ENCODE peak calls at places on chromosomes 7 and 10, in six cellular contexts. One of them, this sample, is unnamed.
A peak's percentile ranks its signal among the peaks of the same experiment; 100 is the strongest.

GRCh38 chr10:124864421-124865193 is 63.0 kb downstream of the ABRAXAS2 start:
- DNase-seq in anterior cingulate cortex: no peak
- DNase-seq in WERI-Rb-1: no peak
- DNase-seq in SHP77: no peak
- DNase-seq in activated CD8-positive, alpha-beta memory T cell treated with anti-CD3 and anti-CD28 coated beads, Interleukin-2, amount 50 U/mL, for 48 hours: no peak
- DNase-seq in MV-4-11: no peak
- DNase-seq in this sample: peak; percentile 83

GRCh38 chr7:41640487-41640886 is 62.4 kb downstream of the INHBA start:
- DNase-seq in anterior cingulate cortex: no peak
- DNase-seq in WERI-Rb-1: no peak
- DNase-seq in SHP77: no peak
- DNase-seq in activated CD8-positive, alpha-beta memory T cell treated with anti-CD3 and anti-CD28 coated beads, Interleukin-2, amount 50 U/mL, for 48 hours: no peak
- DNase-seq in MV-4-11: no peak
- DNase-seq in this sample: no peak

GRCh38 chr7:30116771-30117170 is 18.0 kb upstream of the MTURN start:
- DNase-seq in anterior cingulate cortex: peak; percentile 26
- DNase-seq in WERI-Rb-1: no peak
- DNase-seq in SHP77: no peak
- DNase-seq in activated CD8-positive, alpha-beta memory T cell treated with anti-CD3 and anti-CD28 coated beads, Interleukin-2, amount 50 U/mL, for 48 hours: no peak
- DNase-seq in MV-4-11: peak; percentile 51
- DNase-seq in this sample: no peak

GRCh38 chr10:84296071-84296981 is 32.1 kb upstream of the CCSER2 start:
- DNase-seq in anterior cingulate cortex: no peak
- DNase-seq in WERI-Rb-1: no peak
- DNase-seq in SHP77: no peak
- DNase-seq in activated CD8-positive, alpha-beta memory T cell treated with anti-CD3 and anti-CD28 coated beads, Interleukin-2, amount 50 U/mL, for 48 hours: no peak
- DNase-seq in MV-4-11: peak; percentile 65
- DNase-seq in this sample: no peak

GRCh38 chr10:123750901-123751300 is 84.7 kb downstream of the GPR26 start:
- DNase-seq in anterior cingulate cortex: no peak
- DNase-seq in WERI-Rb-1: no peak
- DNase-seq in SHP77: no peak
- DNase-seq in activated CD8-positive, alpha-beta memory T cell treated with anti-CD3 and anti-CD28 coated beads, Interleukin-2, amount 50 U/mL, for 48 hours: no peak
- DNase-seq in MV-4-11: no peak
- DNase-seq in this sample: no peak

GRCh38 chr7:28855538-28856217 is 102.5 kb downstream of the TRIL start:
- DNase-seq in anterior cingulate cortex: no peak
- DNase-seq in WERI-Rb-1: no peak
- DNase-seq in SHP77: no peak
- DNase-seq in activated CD8-positive, alpha-beta memory T cell treated with anti-CD3 and anti-CD28 coated beads, Interleukin-2, amount 50 U/mL, for 48 hours: no peak
- DNase-seq in MV-4-11: no peak
- DNase-seq in this sample: peak; percentile 16

GRCh38 chr10:121375201-121375600 is 223.0 kb downstream of the FGFR2 start:
- DNase-seq in anterior cingulate cortex: no peak
- DNase-seq in WERI-Rb-1: no peak
- DNase-seq in SHP77: no peak
- DNase-seq in activated CD8-positive, alpha-beta memory T cell treated with anti-CD3 and anti-CD28 coated beads, Interleukin-2, amount 50 U/mL, for 48 hours: no peak
- DNase-seq in MV-4-11: no peak
- DNase-seq in this sample: no peak

GRCh38 chr10:70715853-70716795 is 43.8 kb downstream of the ADAMTS14 start:
- DNase-seq in anterior cingulate cortex: no peak
- DNase-seq in WERI-Rb-1: no peak
- DNase-seq in SHP77: peak; percentile 0
- DNase-seq in activated CD8-positive, alpha-beta memory T cell treated with anti-CD3 and anti-CD28 coated beads, Interleukin-2, amount 50 U/mL, for 48 hours: no peak
- DNase-seq in MV-4-11: peak; percentile 89
- DNase-seq in this sample: no peak

GRCh38 chr10:613217-613616 is 76.3 kb downstream of the DIP2C start:
- DNase-seq in anterior cingulate cortex: no peak
- DNase-seq in WERI-Rb-1: no peak
- DNase-seq in SHP77: no peak
- DNase-seq in activated CD8-positive, alpha-beta memory T cell treated with anti-CD3 and anti-CD28 coated beads, Interleukin-2, amount 50 U/mL, for 48 hours: no peak
- DNase-seq in MV-4-11: no peak
- DNase-seq in this sample: peak; percentile 95

GRCh38 chr10:119803264-119803663 is 69.4 kb downstream of the MCMBP start:
- DNase-seq in anterior cingulate cortex: no peak
- DNase-seq in WERI-Rb-1: no peak
- DNase-seq in SHP77: no peak
- DNase-seq in activated CD8-positive, alpha-beta memory T cell treated with anti-CD3 and anti-CD28 coated beads, Interleukin-2, amount 50 U/mL, for 48 hours: no peak
- DNase-seq in MV-4-11: no peak
- DNase-seq in this sample: no peak

GRCh38 chr7:107387573-107388219 is 82.2 kb upstream of the GPR22 start:
- DNase-seq in anterior cingulate cortex: no peak
- DNase-seq in WERI-Rb-1: no peak
- DNase-seq in SHP77: no peak
- DNase-seq in activated CD8-positive, alpha-beta memory T cell treated with anti-CD3 and anti-CD28 coated beads, Interleukin-2, amount 50 U/mL, for 48 hours: no peak
- DNase-seq in MV-4-11: no peak
- DNase-seq in this sample: no peak

GRCh38 chr7:81211617-81212016 is 292.8 kb upstream of the SEMA3C start:
- DNase-seq in anterior cingulate cortex: no peak
- DNase-seq in WERI-Rb-1: no peak
- DNase-seq in SHP77: no peak
- DNase-seq in activated CD8-positive, alpha-beta memory T cell treated with anti-CD3 and anti-CD28 coated beads, Interleukin-2, amount 50 U/mL, for 48 hours: no peak
- DNase-seq in MV-4-11: no peak
- DNase-seq in this sample: no peak

GRCh38 chr7:110386006-110386405 is 704.9 kb upstream of the LRRN3 start:
- DNase-seq in anterior cingulate cortex: no peak
- DNase-seq in WERI-Rb-1: no peak
- DNase-seq in SHP77: no peak
- DNase-seq in activated CD8-positive, alpha-beta memory T cell treated with anti-CD3 and anti-CD28 coated beads, Interleukin-2, amount 50 U/mL, for 48 hours: no peak
- DNase-seq in MV-4-11: no peak
- DNase-seq in this sample: no peak

GRCh38 chr7:1975581-1975980 is 257.2 kb downstream of the MAD1L1 start:
- DNase-seq in anterior cingulate cortex: no peak
- DNase-seq in WERI-Rb-1: no peak
- DNase-seq in SHP77: no peak
- DNase-seq in activated CD8-positive, alpha-beta memory T cell treated with anti-CD3 and anti-CD28 coated beads, Interleukin-2, amount 50 U/mL, for 48 hours: no peak
- DNase-seq in MV-4-11: no peak
- DNase-seq in this sample: no peak

GRCh38 chr7:139631520-139632031 is 108.1 kb downstream of the CLEC2L start:
- DNase-seq in anterior cingulate cortex: no peak
- DNase-seq in WERI-Rb-1: no peak
- DNase-seq in SHP77: no peak
- DNase-seq in activated CD8-positive, alpha-beta memory T cell treated with anti-CD3 and anti-CD28 coated beads, Interleukin-2, amount 50 U/mL, for 48 hours: no peak
- DNase-seq in MV-4-11: no peak
- DNase-seq in this sample: no peak

GRCh38 chr7:157339777-157340677 is 3.2 kb downstream of the DNAJB6 start:
- DNase-seq in anterior cingulate cortex: peak; percentile 36
- DNase-seq in WERI-Rb-1: peak; percentile 54
- DNase-seq in SHP77: peak; percentile 46
- DNase-seq in activated CD8-positive, alpha-beta memory T cell treated with anti-CD3 and anti-CD28 coated beads, Interleukin-2, amount 50 U/mL, for 48 hours: peak; percentile 73
- DNase-seq in MV-4-11: peak; percentile 56
- DNase-seq in this sample: peak; percentile 71

GRCh38 chr7:152203095-152203494 is 177.6 kb downstream of the GALNT11 start:
- DNase-seq in anterior cingulate cortex: no peak
- DNase-seq in WERI-Rb-1: no peak
- DNase-seq in SHP77: no peak
- DNase-seq in activated CD8-positive, alpha-beta memory T cell treated with anti-CD3 and anti-CD28 coated beads, Interleukin-2, amount 50 U/mL, for 48 hours: no peak
- DNase-seq in MV-4-11: no peak
- DNase-seq in this sample: no peak

GRCh38 chr10:17222329-17222728 is 5.7 kb upstream of the VIM start:
- DNase-seq in anterior cingulate cortex: no peak
- DNase-seq in WERI-Rb-1: no peak
- DNase-seq in SHP77: no peak
- DNase-seq in activated CD8-positive, alpha-beta memory T cell treated with anti-CD3 and anti-CD28 coated beads, Interleukin-2, amount 50 U/mL, for 48 hours: no peak
- DNase-seq in MV-4-11: peak; percentile 78
- DNase-seq in this sample: no peak

GRCh38 chr7:142657376-142657775 is 91.9 kb upstream of the PRSS1 start:
- DNase-seq in anterior cingulate cortex: no peak
- DNase-seq in WERI-Rb-1: no peak
- DNase-seq in SHP77: no peak
- DNase-seq in activated CD8-positive, alpha-beta memory T cell treated with anti-CD3 and anti-CD28 coated beads, Interleukin-2, amount 50 U/mL, for 48 hours: no peak
- DNase-seq in MV-4-11: no peak
- DNase-seq in this sample: no peak

GRCh38 chr7:140061607-140061930 is 1.2 kb downstream of the PARP12 start:
- DNase-seq in anterior cingulate cortex: no peak
- DNase-seq in WERI-Rb-1: no peak
- DNase-seq in SHP77: no peak
- DNase-seq in activated CD8-positive, alpha-beta memory T cell treated with anti-CD3 and anti-CD28 coated beads, Interleukin-2, amount 50 U/mL, for 48 hours: no peak
- DNase-seq in MV-4-11: no peak
- DNase-seq in this sample: no peak

GRCh38 chr10:101101488-101101887 is 29.6 kb upstream of the TLX1 start:
- DNase-seq in anterior cingulate cortex: no peak
- DNase-seq in WERI-Rb-1: no peak
- DNase-seq in SHP77: no peak
- DNase-seq in activated CD8-positive, alpha-beta memory T cell treated with anti-CD3 and anti-CD28 coated beads, Interleukin-2, amount 50 U/mL, for 48 hours: no peak
- DNase-seq in MV-4-11: no peak
- DNase-seq in this sample: no peak

GRCh38 chr10:70109064-70109729 is 23.4 kb downstream of the AIFM2 start:
- DNase-seq in anterior cingulate cortex: no peak
- DNase-seq in WERI-Rb-1: peak; percentile 37
- DNase-seq in SHP77: no peak
- DNase-seq in activated CD8-positive, alpha-beta memory T cell treated with anti-CD3 and anti-CD28 coated beads, Interleukin-2, amount 50 U/mL, for 48 hours: no peak
- DNase-seq in MV-4-11: no peak
- DNase-seq in this sample: peak; percentile 34

GRCh38 chr7:7565018-7565680 is 1.5 kb upstream of the MIOS start:
- DNase-seq in anterior cingulate cortex: no peak
- DNase-seq in WERI-Rb-1: peak; percentile 50
- DNase-seq in SHP77: no peak
- DNase-seq in activated CD8-positive, alpha-beta memory T cell treated with anti-CD3 and anti-CD28 coated beads, Interleukin-2, amount 50 U/mL, for 48 hours: no peak
- DNase-seq in MV-4-11: peak; percentile 34
- DNase-seq in this sample: no peak

GRCh38 chr7:22782616-22783232 is 39.9 kb downstream of the TOMM7 start:
- DNase-seq in anterior cingulate cortex: no peak
- DNase-seq in WERI-Rb-1: peak; percentile 66
- DNase-seq in SHP77: peak; percentile 61
- DNase-seq in activated CD8-positive, alpha-beta memory T cell treated with anti-CD3 and anti-CD28 coated beads, Interleukin-2, amount 50 U/mL, for 48 hours: peak; percentile 87
- DNase-seq in MV-4-11: peak; percentile 51
- DNase-seq in this sample: peak; percentile 67

GRCh38 chr10:66747451-66747850 is 178.4 kb upstream of the LRRTM3 start:
- DNase-seq in anterior cingulate cortex: no peak
- DNase-seq in WERI-Rb-1: no peak
- DNase-seq in SHP77: no peak
- DNase-seq in activated CD8-positive, alpha-beta memory T cell treated with anti-CD3 and anti-CD28 coated beads, Interleukin-2, amount 50 U/mL, for 48 hours: no peak
- DNase-seq in MV-4-11: no peak
- DNase-seq in this sample: no peak

GRCh38 chr10:80154978-80155695 is 22.6 kb downstream of the PLAC9 start:
- DNase-seq in anterior cingulate cortex: peak; percentile 25
- DNase-seq in WERI-Rb-1: no peak
- DNase-seq in SHP77: no peak
- DNase-seq in activated CD8-positive, alpha-beta memory T cell treated with anti-CD3 and anti-CD28 coated beads, Interleukin-2, amount 50 U/mL, for 48 hours: no peak
- DNase-seq in MV-4-11: peak; percentile 51
- DNase-seq in this sample: no peak

GRCh38 chr7:81053623-81054022 is 134.8 kb upstream of the SEMA3C start:
- DNase-seq in anterior cingulate cortex: no peak
- DNase-seq in WERI-Rb-1: no peak
- DNase-seq in SHP77: no peak
- DNase-seq in activated CD8-positive, alpha-beta memory T cell treated with anti-CD3 and anti-CD28 coated beads, Interleukin-2, amount 50 U/mL, for 48 hours: no peak
- DNase-seq in MV-4-11: no peak
- DNase-seq in this sample: no peak

GRCh38 chr7:93719546-93719945 is 145.0 kb upstream of the CALCR start:
- DNase-seq in anterior cingulate cortex: no peak
- DNase-seq in WERI-Rb-1: no peak
- DNase-seq in SHP77: no peak
- DNase-seq in activated CD8-positive, alpha-beta memory T cell treated with anti-CD3 and anti-CD28 coated beads, Interleukin-2, amount 50 U/mL, for 48 hours: no peak
- DNase-seq in MV-4-11: no peak
- DNase-seq in this sample: no peak

GRCh38 chr10:92047215-92047614 is 123.6 kb downstream of the BTAF1 start:
- DNase-seq in anterior cingulate cortex: no peak
- DNase-seq in WERI-Rb-1: no peak
- DNase-seq in SHP77: no peak
- DNase-seq in activated CD8-positive, alpha-beta memory T cell treated with anti-CD3 and anti-CD28 coated beads, Interleukin-2, amount 50 U/mL, for 48 hours: no peak
- DNase-seq in MV-4-11: no peak
- DNase-seq in this sample: no peak

GRCh38 chr7:99011341-99011705 is 132.6 kb downstream of the SMURF1 start:
- DNase-seq in anterior cingulate cortex: no peak
- DNase-seq in WERI-Rb-1: no peak
- DNase-seq in SHP77: no peak
- DNase-seq in activated CD8-positive, alpha-beta memory T cell treated with anti-CD3 and anti-CD28 coated beads, Interleukin-2, amount 50 U/mL, for 48 hours: no peak
- DNase-seq in MV-4-11: no peak
- DNase-seq in this sample: peak; percentile 6

GRCh38 chr10:101972761-101973160 is 83.2 kb downstream of the ARMH3 start:
- DNase-seq in anterior cingulate cortex: no peak
- DNase-seq in WERI-Rb-1: no peak
- DNase-seq in SHP77: no peak
- DNase-seq in activated CD8-positive, alpha-beta memory T cell treated with anti-CD3 and anti-CD28 coated beads, Interleukin-2, amount 50 U/mL, for 48 hours: no peak
- DNase-seq in MV-4-11: peak; percentile 50
- DNase-seq in this sample: no peak

GRCh38 chr7:21867816-21868646 is 77.7 kb downstream of the CDCA7L start:
- DNase-seq in anterior cingulate cortex: no peak
- DNase-seq in WERI-Rb-1: no peak
- DNase-seq in SHP77: no peak
- DNase-seq in activated CD8-positive, alpha-beta memory T cell treated with anti-CD3 and anti-CD28 coated beads, Interleukin-2, amount 50 U/mL, for 48 hours: no peak
- DNase-seq in MV-4-11: no peak
- DNase-seq in this sample: no peak

GRCh38 chr10:70742537-70743429 is 42.4 kb downstream of the TBATA start:
- DNase-seq in anterior cingulate cortex: no peak
- DNase-seq in WERI-Rb-1: no peak
- DNase-seq in SHP77: no peak
- DNase-seq in activated CD8-positive, alpha-beta memory T cell treated with anti-CD3 and anti-CD28 coated beads, Interleukin-2, amount 50 U/mL, for 48 hours: no peak
- DNase-seq in MV-4-11: peak; percentile 92
- DNase-seq in this sample: peak; percentile 29

This sample was measured in body of pancreas.